ENCODE peak calls at places on chromosomes 6 and 20, in four cellular contexts. U is fibroblast of lung, Q is astrocyte, K is mesendoderm. Z is an unnamed sample.

GRCh38 chr6:33197431-33198048 is 2.9 kb downstream of the RXRB start:
- DNase-seq in Q (peak; percentile 48), U (peak; percentile 65), K (peak; percentile 87), Z (peak; percentile 84)

GRCh38 chr6:51515052-51515402 is 572.4 kb downstream of the PKHD1 start:
- DNase-seq in K (no peak), Q (no peak), U (no peak), Z (no peak)

GRCh38 chr6:82208914-82209313 is 38.6 kb downstream of the IBTK start:
- DNase-seq in Q (no peak), U (no peak), K (no peak), Z (no peak)

GRCh38 chr20:38473353-38473795 is 731 bp downstream of the RALGAPB start:
- DNase-seq in K (peak; percentile 82), U (peak; percentile 40), Q (peak; percentile 16), Z (peak; percentile 62)

GRCh38 chr6:106997392-106998257 is 23.1 kb upstream of the CD24 start:
- DNase-seq in Q (peak; percentile 16), U (peak; percentile 39), K (peak; percentile 82), Z (peak; percentile 73)

GRCh38 chr20:22716824-22717351 is 132.5 kb upstream of the FOXA2 start:
- DNase-seq in U (no peak), Q (no peak), K (no peak), Z (no peak)

GRCh38 chr20:50345712-50346371 is 155.2 kb downstream of the CEBPB start:
- DNase-seq in U (no peak), K (no peak), Q (no peak), Z (no peak)

GRCh38 chr6:149293244-149293643 is 24.3 kb upstream of the TAB2 start:
- DNase-seq in Q (no peak), U (no peak), K (no peak), Z (no peak)

GRCh38 chr6:143361536-143362191 is 88.8 kb downstream of the ADAT2 start:
- DNase-seq in Q (no peak), U (no peak), K (no peak), Z (no peak)

GRCh38 chr6:77880501-77880900 is 227.7 kb downstream of the MEI4 start:
- DNase-seq in K (peak; percentile 26), Q (peak; percentile 58), U (peak; percentile 70), Z (peak; percentile 2)

GRCh38 chr6:137163732-137164318 is 9.6 kb downstream of the IL22RA2 start:
- DNase-seq in U (no peak), K (peak; percentile 3), Q (no peak), Z (no peak)

GRCh38 chr6:102488729-102489128 is 1095.2 kb downstream of the GRIK2 start:
- DNase-seq in K (no peak), U (peak; percentile 72), Q (peak; percentile 60), Z (no peak)

GRCh38 chr20:37395921-37396519 is 50.1 kb downstream of the SRC start:
- DNase-seq in Q (no peak), K (peak; percentile 91), U (no peak), Z (no peak)

GRCh38 chr6:96391776-96392175 is 129.8 kb upstream of the UFL1 start:
- DNase-seq in K (peak; percentile 87), Q (peak; percentile 7), U (peak; percentile 16), Z (peak; percentile 1)

DNA sequence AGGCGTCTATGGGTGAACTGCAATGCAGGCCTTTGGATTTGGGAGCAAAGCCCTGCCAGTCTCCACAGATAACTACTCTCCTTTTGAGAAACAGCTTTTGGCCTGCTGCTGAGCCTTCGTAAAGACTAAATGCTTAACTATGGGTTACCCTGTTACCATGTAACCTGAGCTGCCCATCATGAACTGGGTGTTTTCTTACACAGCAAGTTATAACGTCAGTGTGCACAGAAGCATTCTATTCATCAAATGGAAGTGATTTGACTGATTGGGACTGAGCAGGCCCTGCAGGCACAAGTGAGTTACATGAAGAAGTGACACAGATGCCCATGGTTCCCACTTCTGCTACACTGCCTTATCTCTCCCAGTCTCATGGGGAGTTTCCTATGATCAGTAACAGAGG is 319.0 kb downstream of the CD83 start:
- DNase-seq in U (no peak), K (no peak), Q (no peak), Z (no peak)
- H3K4me1 ChIP-seq in U (peaks cover 2% of the 10 kb centered on the region), K (no peaks in the 10 kb centered on the region), Q (no peaks in the 10 kb centered on the region), Z (peaks cover 18% of the 10 kb centered on the region)

GRCh38 chr20:4445331-4445730 is 276.4 kb upstream of the PRND start:
- DNase-seq in K (no peak), U (no peak), Q (no peak), Z (no peak)

GRCh38 chr20:4443016-4443415 is 278.7 kb upstream of the PRND start:
- DNase-seq in U (no peak), Q (no peak), K (no peak), Z (no peak)

GRCh38 chr20:4445780-4446179 is 275.9 kb upstream of the PRND start:
- DNase-seq in K (no peak), U (peak; percentile 20), Q (peak; percentile 12), Z (peak; percentile 25)

GRCh38 chr20:4441871-4442270 is 279.8 kb upstream of the PRND start:
- DNase-seq in U (no peak), Q (no peak), K (no peak), Z (no peak)

DNA sequence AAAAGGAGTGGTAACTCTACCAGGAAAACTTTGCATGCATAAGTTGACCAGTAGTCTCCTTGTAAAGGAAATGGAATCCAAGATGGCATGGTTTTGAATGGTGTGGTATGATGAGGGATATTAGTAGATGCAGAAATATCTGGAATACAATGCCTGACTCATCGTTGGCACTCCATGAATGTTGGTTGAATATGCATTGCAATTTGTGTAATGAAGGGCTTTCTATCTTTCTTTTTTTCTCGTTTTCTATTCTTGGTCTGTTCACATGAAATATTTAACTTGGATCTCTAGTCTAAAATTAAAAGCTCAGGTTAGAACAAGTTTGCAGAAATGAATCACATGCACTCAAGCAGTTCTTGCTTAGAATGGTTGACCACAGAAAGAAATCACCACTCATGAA is 277.3 kb upstream of the PRND start:
- DNase-seq in K (no peak), Q (peak; percentile 83), U (peak; percentile 88), Z (peak; percentile 88)
- H3K27ac ChIP-seq in K (no peak overlapping the region), Q (peak overlapping the region; percentile 30), U (no peak overlapping the region), Z (peak overlapping the region; percentile 67)

DNA sequence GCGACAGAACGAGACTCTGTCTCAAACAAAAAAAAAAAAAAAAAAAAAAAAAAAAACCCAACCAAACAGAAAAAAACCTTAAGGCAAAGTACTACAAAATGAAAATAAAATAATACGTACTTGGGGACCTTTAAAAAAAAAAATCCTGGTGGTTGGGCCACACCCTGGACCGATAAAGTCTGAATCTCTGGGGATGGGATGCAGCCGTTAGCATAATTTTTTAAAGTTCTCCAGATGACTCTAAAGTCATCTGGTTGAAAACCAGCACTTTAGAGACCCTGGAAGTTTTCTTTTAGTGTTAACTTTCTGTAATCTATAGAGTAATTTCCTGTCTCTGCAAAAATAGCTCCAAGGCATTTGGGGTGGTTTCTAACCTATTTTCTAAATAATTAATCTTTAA is 142.9 kb upstream of the SALL4 start:
- DNase-seq in Q (no peak), U (no peak), K (no peak), Z (no peak)
- H3K4me2 ChIP-seq in Q (no peak overlapping the region), U (no peak overlapping the region), K (no peak overlapping the region), Z (no peak overlapping the region)

DNA sequence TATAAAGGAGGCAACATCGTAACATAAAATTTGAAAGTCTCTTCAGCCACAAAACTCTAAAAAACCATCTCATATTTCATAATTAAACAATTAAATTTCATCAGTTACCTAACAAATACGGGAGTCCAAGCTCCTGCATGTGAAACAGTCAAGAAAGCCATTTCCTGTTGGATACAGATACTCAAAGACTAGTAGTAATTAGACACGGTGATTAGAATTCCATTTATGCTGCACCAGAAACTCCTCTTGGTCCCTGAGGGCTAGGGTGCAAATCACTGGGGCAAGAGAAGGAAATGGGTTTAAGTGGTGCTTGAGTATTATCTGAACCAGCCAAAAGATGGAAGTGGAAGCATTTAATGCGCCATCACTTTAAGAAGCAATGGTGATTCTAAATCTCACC is 27.4 kb downstream of the TRAM2 start:
- DNase-seq in K (no peak), U (no peak), Q (no peak), Z (no peak)
- H3K4me1 ChIP-seq in K (peaks cover 29% of the 10 kb centered on the region), U (peaks cover 75% of the 10 kb centered on the region), Q (peaks cover 86% of the 10 kb centered on the region), Z (peaks cover 94% of the 10 kb centered on the region)

DNA sequence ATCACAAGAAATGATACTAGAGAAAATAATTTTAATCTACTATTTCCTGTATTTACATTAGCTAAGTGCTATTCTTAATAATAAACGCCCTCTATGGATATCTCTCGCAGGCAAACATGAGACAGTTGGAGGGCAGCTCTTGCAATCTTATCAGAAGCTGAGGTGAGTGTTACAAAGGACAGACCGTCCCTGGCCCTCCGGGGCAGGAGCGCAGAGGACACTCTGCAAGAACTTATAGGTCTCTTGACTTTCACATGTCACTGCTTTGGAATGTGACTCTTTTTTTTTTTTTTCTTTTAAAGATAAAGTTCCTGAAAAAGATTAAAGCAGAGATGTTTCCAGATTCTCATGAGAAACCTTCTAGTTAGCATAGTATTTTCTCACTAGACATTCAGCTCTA is 57.3 kb downstream of the SYTL3 start:
- DNase-seq in U (peak; percentile 65), Q (peak; percentile 56), K (peak; percentile 99), Z (peak; percentile 63)
- H3K27ac ChIP-seq in U (no peak overlapping the region), Q (no peak overlapping the region), K (no peak overlapping the region), Z (peak overlapping the region; percentile 6)

GRCh38 chr6:160269771-160270170 is 11.2 kb upstream of the SLC22A2 start:
- DNase-seq in K (no peak), Q (no peak), U (no peak), Z (no peak)

GRCh38 chr6:160273196-160273595 is 14.6 kb upstream of the SLC22A2 start:
- DNase-seq in Q (no peak), K (no peak), U (no peak), Z (no peak)

GRCh38 chr6:160272707-160273106 is 14.1 kb upstream of the SLC22A2 start:
- DNase-seq in K (no peak), U (no peak), Q (no peak), Z (no peak)

GRCh38 chr6:160269122-160269521 is 10.5 kb upstream of the SLC22A2 start:
- DNase-seq in Q (no peak), U (no peak), K (no peak), Z (no peak)

GRCh38 chr6:160270347-160270746 is 11.7 kb upstream of the SLC22A2 start:
- DNase-seq in U (no peak), K (no peak), Q (no peak), Z (no peak)
- H3K4me2 ChIP-seq in U (no peak overlapping the region), K (no peak overlapping the region), Q (no peak overlapping the region), Z (no peak overlapping the region)

DNA sequence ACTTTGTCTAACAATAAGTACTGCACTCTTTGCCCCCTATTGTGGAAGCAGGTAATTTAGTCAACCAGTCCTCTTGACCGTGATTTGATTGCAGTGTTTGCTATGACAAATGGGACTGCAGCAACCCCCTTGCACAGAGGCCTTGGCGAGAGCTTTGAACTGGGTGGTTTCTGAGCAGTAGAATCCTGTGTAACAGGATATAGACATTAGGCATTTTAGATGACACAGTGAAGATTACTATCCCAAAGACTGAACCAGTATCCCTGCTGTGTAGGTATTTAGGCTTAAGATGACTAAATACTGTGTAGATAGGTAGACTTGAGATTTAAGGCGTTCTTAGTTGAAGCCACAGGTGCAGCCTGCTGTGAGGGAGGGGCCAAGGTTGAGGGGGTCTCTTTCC is 9.9 kb downstream of the DNMT3B start:
- DNase-seq in K (no peak), U (no peak), Q (no peak), Z (no peak)
- H3K4me1 ChIP-seq in K (peaks cover 12% of the 10 kb centered on the region), U (no peaks in the 10 kb centered on the region), Q (no peaks in the 10 kb centered on the region), Z (peaks cover 8% of the 10 kb centered on the region)

DNA sequence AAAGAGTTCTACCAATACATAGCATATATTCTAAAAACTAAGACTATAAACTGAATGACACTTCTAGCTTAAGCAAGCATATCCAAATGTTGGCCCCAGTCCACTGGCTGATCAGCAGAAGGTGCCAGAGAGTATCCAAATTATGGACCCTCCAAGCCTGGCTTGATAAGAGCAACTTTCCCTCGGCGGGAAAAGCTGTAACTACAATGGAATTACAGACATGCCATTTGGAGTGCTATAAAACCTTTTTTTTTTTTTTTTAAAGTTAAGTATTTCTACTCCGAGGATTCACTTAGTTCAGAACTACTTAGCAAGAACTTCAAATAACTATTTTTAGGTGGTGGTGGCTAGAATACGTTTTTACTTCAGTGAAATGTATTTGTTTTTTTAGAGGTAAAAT is 94.6 kb downstream of the EPB41L2 start:
- DNase-seq in U (peak; percentile 44), K (peak; percentile 63), Q (peak; percentile 37), Z (peak; percentile 46)
- H3K27ac ChIP-seq in U (peak overlapping the region; percentile 46), K (no peak overlapping the region), Q (no peak overlapping the region), Z (peak overlapping the region; percentile 28)